ENCODE peak calls at places on chromosome 6, in seven cellular contexts. T is cardiac fibroblast, C is GM12865, S is epithelial cell of esophagus, E is dorsolateral prefrontal cortex, A is GM12864, Y is astrocyte of the spinal cord. P is an unnamed sample.

GRCh38 chr6:91895592-91895991 is 1308.7 kb upstream of the MAP3K7 start:
- DNase-seq in T (no peak), C (no peak), A (no peak), Y (peak), S (peak), E (no peak), P (no peak)

GRCh38 chr6:30687659-30688431 is 1.4 kb upstream of the PPP1R18 start:
- DNase-seq in E (peak), Y (peak), T (peak), A (no peak), S (peak), C (peak), P (no peak)

GRCh38 chr6:101380861-101381630 is 12.5 kb upstream of the GRIK2 start:
- DNase-seq in A (no peak), E (no peak), S (no peak), T (no peak), C (no peak), Y (no peak), P (no peak)

GRCh38 chr6:66993272-66993671 is 1286.2 kb upstream of the EYS start:
- DNase-seq in E (no peak), Y (no peak), C (peak), A (no peak), T (peak), S (no peak), P (no peak)

GRCh38 chr6:4351857-4352669 is 216.7 kb upstream of the ECI2 start:
- DNase-seq in Y (peak), S (peak), E (peak), T (peak), C (no peak), A (no peak), P (no peak)

GRCh38 chr6:144104898-144105487 is 9.6 kb upstream of the SF3B5 start:
- DNase-seq in T (peak), C (peak), S (peak), E (no peak), Y (peak), A (peak), P (no peak)

GRCh38 chr6:158518196-158519127 is 41.4 kb upstream of the TMEM181 start:
- DNase-seq in C (peak), T (peak), S (peak), Y (peak), A (peak), E (peak), P (peak)

GRCh38 chr6:34922177-34922663 is 33.2 kb downstream of the ANKS1A start:
- DNase-seq in E (no peak), A (no peak), S (peak), T (peak), C (no peak), Y (peak), P (no peak)

GRCh38 chr6:16471222-16471784 is 232.9 kb downstream of the GMPR start:
- DNase-seq in T (no peak), A (no peak), C (peak), Y (no peak), S (no peak), E (no peak), P (no peak)

DNA sequence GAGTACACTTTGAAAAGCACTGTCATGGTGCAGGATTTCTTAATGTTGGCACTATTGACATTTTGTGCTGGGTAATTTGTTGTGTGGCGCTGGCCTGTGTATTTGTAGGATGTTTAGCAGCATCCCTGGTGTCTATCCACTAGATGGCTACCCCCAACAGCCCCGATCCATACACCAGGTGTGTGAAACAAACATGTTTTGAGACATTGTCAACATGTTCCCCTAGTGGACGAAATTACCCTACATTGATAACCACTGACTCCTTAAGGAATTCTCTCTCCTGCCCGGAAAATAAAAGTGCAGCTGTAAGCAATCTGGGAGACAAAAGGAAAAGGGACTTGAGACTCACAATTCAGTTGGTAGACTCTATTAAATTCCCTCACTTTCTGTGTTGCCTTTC is 52.6 kb upstream of the TMEM200A start:
- DNase-seq in Y (no peak), S (no peak), C (no peak), T (no peak), E (no peak), A (no peak), P (no peak)
- TF ChIP-seq CTCF in Y (no peak), S (no peak), C (no peak), T (peak), E (no peak), A (peak), P (no peak)

DNA sequence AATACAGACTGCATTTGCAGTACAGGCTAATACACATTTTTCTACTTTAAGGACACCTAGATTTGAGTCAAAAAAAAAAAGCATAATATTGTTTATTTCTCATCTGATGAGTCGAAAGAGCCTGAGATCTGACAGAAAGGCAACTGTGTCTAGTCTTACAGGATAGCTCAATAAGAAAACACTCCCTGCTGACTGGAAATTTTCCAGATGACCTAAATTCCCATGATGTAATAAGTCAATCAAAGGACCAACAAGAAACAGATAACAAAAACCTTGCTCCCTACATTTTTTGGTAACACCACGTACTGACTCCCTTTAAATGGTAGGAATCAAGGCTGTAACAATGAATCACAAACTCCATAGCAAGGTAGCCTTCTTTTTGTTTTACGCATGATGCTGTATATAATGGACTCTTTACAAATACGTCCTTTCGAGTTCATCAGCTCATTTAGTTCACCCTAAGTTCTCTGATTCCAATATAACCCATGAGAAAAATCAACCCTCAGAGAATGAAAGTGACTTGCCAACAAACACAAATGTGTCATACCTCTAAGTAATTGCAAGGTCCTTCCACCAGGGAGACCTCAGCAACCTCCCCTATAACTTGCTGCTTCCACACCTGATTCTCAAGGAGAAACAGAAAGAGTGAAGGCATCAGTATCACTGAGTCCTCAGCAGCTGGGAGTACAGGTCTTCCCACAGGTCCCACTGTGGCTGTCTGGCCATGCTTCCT is 12.1 kb downstream of the TBX18 start:
- DNase-seq in Y (peak), S (no peak), T (peak), A (no peak), E (no peak), C (no peak), P (no peak)
- TF ChIP-seq CTCF in Y (peak), S (no peak), T (peak), A (no peak), E (no peak), C (no peak), P (no peak)

DNA sequence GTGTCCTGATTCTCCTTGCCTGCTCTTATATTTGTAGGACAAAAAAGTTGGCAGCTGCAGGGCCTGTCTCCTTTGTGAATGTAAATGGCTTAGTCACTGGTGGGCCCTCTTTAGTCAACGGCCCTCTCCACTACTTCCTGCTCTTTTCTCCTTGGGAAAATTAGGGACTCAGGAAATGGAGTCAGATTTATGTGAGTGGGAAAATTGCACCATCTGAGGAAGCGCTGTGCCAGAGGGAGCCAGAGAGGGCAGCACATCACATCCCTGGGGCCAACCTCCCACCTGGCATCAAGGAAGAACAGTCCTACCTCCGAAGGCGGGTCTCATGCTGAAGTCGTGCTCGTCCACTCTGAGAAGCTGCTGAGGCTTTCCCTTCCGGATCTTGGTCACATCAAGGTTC is 15.6 kb downstream of the GABRR2 start:
- DNase-seq in C (no peak), T (peak), A (no peak), Y (no peak), E (no peak), S (no peak), P (no peak)
- TF ChIP-seq CTCF in C (no peak), T (peak), A (no peak), Y (peak), E (no peak), S (peak), P (no peak)

GRCh38 chr6:170245233-170245992 is 45.5 kb downstream of the DLL1 start:
- DNase-seq in C (no peak), E (no peak), Y (no peak), S (no peak), A (no peak), T (no peak), P (peak)

GRCh38 chr6:170244721-170245201 is 46.1 kb downstream of the DLL1 start:
- DNase-seq in S (no peak), E (peak), A (no peak), T (no peak), C (no peak), Y (no peak), P (no peak)

GRCh38 chr6:170248111-170248805 is 42.6 kb downstream of the DLL1 start:
- DNase-seq in Y (no peak), A (no peak), S (no peak), T (peak), C (no peak), E (peak), P (no peak)

GRCh38 chr6:170248861-170249600 is 41.8 kb downstream of the DLL1 start:
- DNase-seq in C (no peak), Y (no peak), A (no peak), T (no peak), E (peak), S (no peak), P (no peak)

DNA sequence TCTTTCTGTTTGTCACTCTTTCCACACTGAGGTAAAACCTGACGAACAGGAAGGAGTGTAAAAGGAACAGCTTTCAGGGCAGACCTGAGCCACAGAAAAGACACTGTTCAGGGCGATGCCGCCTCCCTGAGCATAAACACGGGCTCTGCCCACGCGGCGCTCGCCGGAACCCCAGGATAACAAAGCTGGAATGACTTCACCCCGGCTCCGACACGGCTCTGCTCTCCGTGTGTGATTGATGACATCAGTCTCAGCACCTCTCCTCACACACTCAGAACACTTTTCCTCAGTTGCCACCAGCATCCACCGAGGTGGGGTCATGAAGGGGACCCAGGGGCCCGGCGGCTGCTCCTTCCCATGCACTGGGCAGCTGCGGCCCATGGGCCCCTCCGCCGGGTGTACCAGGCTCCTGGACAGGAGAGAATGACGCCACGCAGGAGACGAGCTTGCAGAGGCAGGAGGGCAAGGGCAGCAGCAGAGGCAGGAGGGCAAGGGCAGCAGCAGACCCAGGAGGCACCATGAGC is 43.6 kb downstream of the DLL1 start:
- DNase-seq in C (no peak), T (no peak), S (peak), E (peak), Y (no peak), A (no peak), P (no peak)
- TF ChIP-seq CTCF in C (no peak), T (no peak), S (peak), E (no peak), Y (no peak), A (no peak), P (no peak)

GRCh38 chr6:37368961-37369320 is 15.2 kb downstream of the RNF8 start:
- DNase-seq in T (no peak), Y (no peak), C (no peak), S (no peak), A (no peak), E (no peak), P (no peak)

GRCh38 chr6:37367557-37367956 is 13.8 kb downstream of the RNF8 start:
- DNase-seq in E (no peak), T (no peak), C (no peak), S (peak), Y (no peak), A (no peak), P (no peak)

GRCh38 chr6:37362101-37362823 is 8.5 kb downstream of the RNF8 start:
- DNase-seq in T (no peak), S (no peak), E (no peak), C (no peak), Y (no peak), A (no peak), P (no peak)

GRCh38 chr6:37366910-37367309 is 13.1 kb downstream of the RNF8 start:
- DNase-seq in E (no peak), A (no peak), C (no peak), S (peak), T (no peak), Y (no peak), P (no peak)

GRCh38 chr6:37365791-37366190 is 12.0 kb downstream of the RNF8 start:
- DNase-seq in E (no peak), T (peak), A (no peak), S (peak), C (no peak), Y (peak), P (no peak)
- TF ChIP-seq CTCF in E (peak), T (peak), A (no peak), S (peak), C (no peak), Y (peak), P (no peak)

DNA sequence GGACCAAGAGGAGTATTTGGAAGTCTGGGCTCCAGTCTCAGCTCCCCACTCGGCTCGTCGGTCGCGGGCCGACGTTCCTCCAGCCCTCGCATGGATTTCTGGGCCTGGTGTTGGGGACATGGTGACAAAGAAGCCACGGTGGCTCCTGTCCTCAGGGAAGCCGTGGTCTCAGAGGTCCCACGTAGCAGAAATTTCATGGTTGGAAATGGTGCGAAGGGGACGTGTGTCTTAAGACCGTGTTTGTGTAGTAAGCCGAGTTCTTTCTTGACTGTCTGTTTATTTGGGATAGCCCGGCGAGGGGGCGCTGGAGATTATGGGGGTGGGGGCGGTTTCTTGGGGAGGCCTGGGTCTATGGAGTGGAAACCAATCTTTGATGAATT is 23.4 kb upstream of the MAP3K7 start:
- DNase-seq in T (peak), A (no peak), Y (peak), E (peak), C (no peak), S (no peak), P (peak)
- TF ChIP-seq CTCF in T (no peak), A (no peak), Y (no peak), E (no peak), C (no peak), S (no peak), P (no peak)

GRCh38 chr6:41460742-41461336 is 85.3 kb upstream of the FOXP4 start:
- DNase-seq in S (no peak), T (no peak), A (no peak), E (no peak), Y (no peak), C (peak), P (no peak)

GRCh38 chr6:41462033-41462432 is 84.1 kb upstream of the FOXP4 start:
- DNase-seq in Y (no peak), A (no peak), S (no peak), E (peak), C (no peak), T (no peak), P (no peak)

GRCh38 chr6:41464481-41464880 is 81.7 kb upstream of the FOXP4 start:
- DNase-seq in E (no peak), T (no peak), S (peak), C (no peak), A (no peak), Y (no peak), P (no peak)

GRCh38 chr6:41464019-41464418 is 82.2 kb upstream of the FOXP4 start:
- DNase-seq in E (peak), C (no peak), T (no peak), A (no peak), Y (no peak), S (no peak), P (no peak)

GRCh38 chr6:41462980-41463930 is 82.9 kb upstream of the FOXP4 start:
- DNase-seq in S (peak), C (peak), T (peak), Y (peak), E (peak), A (no peak), P (peak)
- TF ChIP-seq CTCF in S (peak), C (peak), T (peak), Y (peak), E (peak), A (peak), P (peak)